ENCODE peak calls at places on chromosomes 5 and 9, in eight cellular contexts. One of them, this sample, is unnamed.

GRCh38 chr9:20353931-20354652 is 268.2 kb downstream of the MLLT3 start:
- DNase-seq in cardiac fibroblast: no peak
- DNase-seq in lower leg skin: no peak
- DNase-seq in NB4: no peak
- DNase-seq in RWPE1: no peak
- DNase-seq in endothelial cell: no peak
- DNase-seq in dorsolateral prefrontal cortex: no peak
- DNase-seq in bronchial epithelial cell: peak
- DNase-seq in this sample: peak

GRCh38 chr5:173302546-173303155 is 25.6 kb downstream of the STC2 start:
- DNase-seq in endothelial cell: no peak
- DNase-seq in dorsolateral prefrontal cortex: no peak
- DNase-seq in cardiac fibroblast: no peak
- DNase-seq in lower leg skin: no peak
- DNase-seq in NB4: no peak
- DNase-seq in bronchial epithelial cell: peak
- DNase-seq in RWPE1: peak
- DNase-seq in this sample: peak

GRCh38 chr5:2756211-2756746 is 4.8 kb upstream of the IRX2 start:
- DNase-seq in RWPE1: peak
- DNase-seq in cardiac fibroblast: peak
- DNase-seq in bronchial epithelial cell: peak
- DNase-seq in dorsolateral prefrontal cortex: no peak
- DNase-seq in endothelial cell: peak
- DNase-seq in lower leg skin: no peak
- DNase-seq in NB4: no peak
- DNase-seq in this sample: peak

GRCh38 chr5:145130996-145131395 is 704.1 kb downstream of the PRELID2 start:
- DNase-seq in endothelial cell: no peak
- DNase-seq in lower leg skin: no peak
- DNase-seq in NB4: no peak
- DNase-seq in bronchial epithelial cell: no peak
- DNase-seq in dorsolateral prefrontal cortex: no peak
- DNase-seq in cardiac fibroblast: no peak
- DNase-seq in RWPE1: no peak
- DNase-seq in this sample: peak

GRCh38 chr5:21774791-21775190 is 1078.4 kb downstream of the CDH12 start:
- DNase-seq in cardiac fibroblast: no peak
- DNase-seq in lower leg skin: no peak
- DNase-seq in bronchial epithelial cell: peak
- DNase-seq in RWPE1: peak
- DNase-seq in NB4: no peak
- DNase-seq in endothelial cell: no peak
- DNase-seq in dorsolateral prefrontal cortex: no peak
- DNase-seq in this sample: peak

GRCh38 chr5:96615223-96615622 is 47.0 kb upstream of the CAST start:
- DNase-seq in dorsolateral prefrontal cortex: no peak
- DNase-seq in cardiac fibroblast: no peak
- DNase-seq in endothelial cell: no peak
- DNase-seq in bronchial epithelial cell: no peak
- DNase-seq in NB4: no peak
- DNase-seq in RWPE1: no peak
- DNase-seq in lower leg skin: no peak
- DNase-seq in this sample: no peak

GRCh38 chr9:90003046-90003355 is 398.2 kb downstream of the GADD45G start:
- DNase-seq in bronchial epithelial cell: no peak
- DNase-seq in NB4: no peak
- DNase-seq in RWPE1: no peak
- DNase-seq in cardiac fibroblast: no peak
- DNase-seq in endothelial cell: no peak
- DNase-seq in dorsolateral prefrontal cortex: no peak
- DNase-seq in lower leg skin: no peak
- DNase-seq in this sample: no peak

GRCh38 chr5:9716838-9717281 is 86.7 kb upstream of the TAS2R1 start:
- DNase-seq in NB4: peak
- DNase-seq in endothelial cell: no peak
- DNase-seq in cardiac fibroblast: peak
- DNase-seq in dorsolateral prefrontal cortex: no peak
- DNase-seq in lower leg skin: no peak
- DNase-seq in RWPE1: no peak
- DNase-seq in bronchial epithelial cell: peak
- DNase-seq in this sample: peak

GRCh38 chr5:156402387-156402921 is 75.5 kb downstream of the SGCD start:
- DNase-seq in dorsolateral prefrontal cortex: no peak
- DNase-seq in cardiac fibroblast: no peak
- DNase-seq in endothelial cell: no peak
- DNase-seq in lower leg skin: no peak
- DNase-seq in RWPE1: peak
- DNase-seq in NB4: no peak
- DNase-seq in bronchial epithelial cell: peak
- DNase-seq in this sample: no peak

GRCh38 chr9:89686134-89686533 is 81.3 kb downstream of the GADD45G start:
- DNase-seq in NB4: no peak
- DNase-seq in lower leg skin: peak
- DNase-seq in bronchial epithelial cell: peak
- DNase-seq in endothelial cell: no peak
- DNase-seq in dorsolateral prefrontal cortex: no peak
- DNase-seq in cardiac fibroblast: no peak
- DNase-seq in RWPE1: peak
- DNase-seq in this sample: no peak

GRCh38 chr5:54514269-54514668 is 3.3 kb upstream of the SNX18 start:
- DNase-seq in dorsolateral prefrontal cortex: no peak
- DNase-seq in endothelial cell: no peak
- DNase-seq in cardiac fibroblast: no peak
- DNase-seq in RWPE1: no peak
- DNase-seq in bronchial epithelial cell: no peak
- DNase-seq in lower leg skin: no peak
- DNase-seq in NB4: peak
- DNase-seq in this sample: no peak

GRCh38 chr9:113564804-113565237 is 101.3 kb downstream of the RGS3 start:
- DNase-seq in RWPE1: peak
- DNase-seq in bronchial epithelial cell: peak
- DNase-seq in endothelial cell: no peak
- DNase-seq in cardiac fibroblast: peak
- DNase-seq in NB4: peak
- DNase-seq in dorsolateral prefrontal cortex: peak
- DNase-seq in lower leg skin: no peak
- DNase-seq in this sample: peak

GRCh38 chr9:81829201-81829882 is 98.9 kb upstream of the SPATA31D4 start:
- DNase-seq in lower leg skin: no peak
- DNase-seq in cardiac fibroblast: no peak
- DNase-seq in endothelial cell: no peak
- DNase-seq in dorsolateral prefrontal cortex: no peak
- DNase-seq in RWPE1: no peak
- DNase-seq in bronchial epithelial cell: no peak
- DNase-seq in NB4: no peak
- DNase-seq in this sample: no peak

GRCh38 chr9:130041648-130042405 is 1.2 kb downstream of the FNBP1 start:
- DNase-seq in cardiac fibroblast: peak
- DNase-seq in endothelial cell: peak
- DNase-seq in lower leg skin: no peak
- DNase-seq in RWPE1: peak
- DNase-seq in dorsolateral prefrontal cortex: no peak
- DNase-seq in bronchial epithelial cell: no peak
- DNase-seq in NB4: no peak
- DNase-seq in this sample: peak

GRCh38 chr9:28518439-28518838 is 945.2 kb upstream of the C9orf72 start:
- DNase-seq in NB4: no peak
- DNase-seq in endothelial cell: no peak
- DNase-seq in cardiac fibroblast: no peak
- DNase-seq in lower leg skin: no peak
- DNase-seq in bronchial epithelial cell: no peak
- DNase-seq in RWPE1: no peak
- DNase-seq in dorsolateral prefrontal cortex: no peak
- DNase-seq in this sample: no peak

GRCh38 chr5:79825802-79826201 is 136.2 kb downstream of the CMYA5 start:
- DNase-seq in NB4: no peak
- DNase-seq in lower leg skin: no peak
- DNase-seq in dorsolateral prefrontal cortex: no peak
- DNase-seq in bronchial epithelial cell: no peak
- DNase-seq in RWPE1: no peak
- DNase-seq in endothelial cell: no peak
- DNase-seq in cardiac fibroblast: no peak
- DNase-seq in this sample: no peak

GRCh38 chr5:79831381-79831780 is 141.7 kb downstream of the CMYA5 start:
- DNase-seq in bronchial epithelial cell: no peak
- DNase-seq in endothelial cell: no peak
- DNase-seq in dorsolateral prefrontal cortex: no peak
- DNase-seq in cardiac fibroblast: no peak
- DNase-seq in lower leg skin: no peak
- DNase-seq in NB4: no peak
- DNase-seq in RWPE1: no peak
- DNase-seq in this sample: no peak

GRCh38 chr5:79831910-79832309 is 142.3 kb downstream of the CMYA5 start:
- DNase-seq in NB4: no peak
- DNase-seq in bronchial epithelial cell: no peak
- DNase-seq in lower leg skin: no peak
- DNase-seq in dorsolateral prefrontal cortex: no peak
- DNase-seq in endothelial cell: no peak
- DNase-seq in RWPE1: no peak
- DNase-seq in cardiac fibroblast: peak
- DNase-seq in this sample: no peak

GRCh38 chr5:79827159-79827562 is 137.5 kb downstream of the CMYA5 start:
- DNase-seq in lower leg skin: no peak
- DNase-seq in cardiac fibroblast: no peak
- DNase-seq in RWPE1: no peak
- DNase-seq in NB4: no peak
- DNase-seq in endothelial cell: no peak
- DNase-seq in bronchial epithelial cell: no peak
- DNase-seq in dorsolateral prefrontal cortex: no peak
- DNase-seq in this sample: no peak

GRCh38 chr5:79829260-79829659 is 139.6 kb downstream of the CMYA5 start:
- DNase-seq in bronchial epithelial cell: peak
- DNase-seq in RWPE1: no peak
- DNase-seq in cardiac fibroblast: no peak
- DNase-seq in endothelial cell: peak
- DNase-seq in NB4: peak
- DNase-seq in lower leg skin: no peak
- DNase-seq in dorsolateral prefrontal cortex: no peak
- DNase-seq in this sample: no peak
- TF ChIP-seq CTCF in bronchial epithelial cell: peak
- TF ChIP-seq CTCF in RWPE1: no peak
- TF ChIP-seq CTCF in cardiac fibroblast: no peak
- TF ChIP-seq CTCF in endothelial cell: peak
- TF ChIP-seq CTCF in NB4: peak
- TF ChIP-seq CTCF in lower leg skin: no peak
- TF ChIP-seq CTCF in dorsolateral prefrontal cortex: no peak
- TF ChIP-seq CTCF in this sample: peak

GRCh38 chr5:138725153-138725884 is 27.9 kb upstream of the CTNNA1 start:
- DNase-seq in endothelial cell: peak
- DNase-seq in dorsolateral prefrontal cortex: peak
- DNase-seq in RWPE1: peak
- DNase-seq in lower leg skin: peak
- DNase-seq in bronchial epithelial cell: peak
- DNase-seq in cardiac fibroblast: peak
- DNase-seq in NB4: peak
- DNase-seq in this sample: peak
- TF ChIP-seq CTCF in endothelial cell: no peak
- TF ChIP-seq CTCF in dorsolateral prefrontal cortex: no peak
- TF ChIP-seq CTCF in RWPE1: no peak
- TF ChIP-seq CTCF in lower leg skin: no peak
- TF ChIP-seq CTCF in bronchial epithelial cell: peak
- TF ChIP-seq CTCF in cardiac fibroblast: peak
- TF ChIP-seq CTCF in NB4: peak
- TF ChIP-seq CTCF in this sample: peak

GRCh38 chr5:133140311-133140710 is 88.5 kb downstream of the HSPA4 start:
- DNase-seq in bronchial epithelial cell: no peak
- DNase-seq in NB4: no peak
- DNase-seq in cardiac fibroblast: no peak
- DNase-seq in RWPE1: no peak
- DNase-seq in endothelial cell: no peak
- DNase-seq in lower leg skin: no peak
- DNase-seq in dorsolateral prefrontal cortex: no peak
- DNase-seq in this sample: no peak
- TF ChIP-seq CTCF in bronchial epithelial cell: no peak
- TF ChIP-seq CTCF in NB4: no peak
- TF ChIP-seq CTCF in cardiac fibroblast: no peak
- TF ChIP-seq CTCF in RWPE1: no peak
- TF ChIP-seq CTCF in endothelial cell: no peak
- TF ChIP-seq CTCF in lower leg skin: no peak
- TF ChIP-seq CTCF in dorsolateral prefrontal cortex: no peak
- TF ChIP-seq CTCF in this sample: no peak

DNA sequence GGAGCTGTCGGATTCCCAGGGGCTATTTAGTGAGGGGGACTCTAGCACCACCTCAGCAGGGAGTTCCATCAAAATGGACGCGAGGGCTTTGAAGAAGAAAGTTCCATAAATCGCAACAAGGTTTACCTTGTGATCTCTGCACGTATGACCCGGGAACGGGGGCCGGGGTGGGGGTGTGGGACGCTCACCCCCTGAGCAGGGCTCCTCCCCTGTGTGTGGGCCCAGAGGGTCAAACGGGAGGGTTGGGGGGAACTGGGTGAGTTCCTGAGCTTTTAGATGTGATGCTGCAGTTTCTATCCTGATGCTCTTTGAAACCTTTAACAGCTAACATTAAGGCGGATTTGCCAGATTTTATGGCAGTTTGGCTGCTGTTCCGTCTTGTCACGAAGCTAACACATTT is 18.9 kb upstream of the LRRC14B start:
- DNase-seq in RWPE1: no peak
- DNase-seq in cardiac fibroblast: no peak
- DNase-seq in dorsolateral prefrontal cortex: no peak
- DNase-seq in bronchial epithelial cell: no peak
- DNase-seq in endothelial cell: no peak
- DNase-seq in NB4: no peak
- DNase-seq in lower leg skin: no peak
- DNase-seq in this sample: no peak
- TF ChIP-seq CTCF in RWPE1: no peak
- TF ChIP-seq CTCF in cardiac fibroblast: no peak
- TF ChIP-seq CTCF in dorsolateral prefrontal cortex: no peak
- TF ChIP-seq CTCF in bronchial epithelial cell: no peak
- TF ChIP-seq CTCF in endothelial cell: no peak
- TF ChIP-seq CTCF in NB4: no peak
- TF ChIP-seq CTCF in lower leg skin: no peak
- TF ChIP-seq CTCF in this sample: no peak

This sample was measured in fibroblast of pulmonary artery.